ENCODE peak calls at places on chromosomes 7 and 10, in ten cellular contexts. N is HS-5; R is GM12891; Q is activated T-helper 9 cell treated with anti-CD3 and anti-CD28 coated beads, Interleukin-2, amount 50 U/mL, for 16 hours; O is stimulated activated CD4-positive, alpha-beta T cell treated with anti-CD3 and anti-CD28 coated beads, Interleukin-1b, Interleukin-23, amount 100 ng/mL, for 4 hours; E is NT2/D1; Z is AG10803; T is MM.1S; X is small intestine; H is upper lobe of right lung. I is an unnamed sample.

GRCh38 chr7:127107601-127108007 is 145.1 kb downstream of the GRM8 start:
- DNase-seq in N (peak), H (no peak), R (no peak), Z (peak), O (peak), T (peak), Q (no peak), X (peak), E (peak), I (peak)

GRCh38 chr10:70906953-70907618 is 18.7 kb upstream of the PCBD1 start:
- DNase-seq in E (no peak), H (peak), O (no peak), N (no peak), X (peak), T (no peak), R (no peak), Q (no peak), Z (no peak), I (no peak)

GRCh38 chr7:158505683-158506082 is 81.9 kb downstream of the PTPRN2 start:
- DNase-seq in Q (no peak), H (no peak), O (no peak), X (no peak), N (no peak), E (no peak), R (no peak), T (no peak), Z (no peak), I (no peak)

GRCh38 chr10:34078017-34078416 is 737.1 kb downstream of the PARD3 start:
- DNase-seq in N (no peak), E (no peak), T (no peak), O (no peak), X (no peak), R (no peak), Z (no peak), H (no peak), Q (no peak), I (no peak)

GRCh38 chr7:80884511-80885195 is 34.2 kb downstream of the SEMA3C start:
- DNase-seq in N (no peak), Q (no peak), T (no peak), O (no peak), Z (peak), X (peak), H (no peak), R (no peak), E (no peak), I (no peak)

GRCh38 chr10:91389636-91390512 is 20.3 kb upstream of the HECTD2 start:
- DNase-seq in T (peak), N (no peak), Z (peak), X (peak), Q (no peak), O (no peak), R (no peak), H (no peak), E (no peak), I (no peak)

GRCh38 chr7:40673285-40673684 is 538.5 kb downstream of the SUGCT start:
- DNase-seq in E (no peak), N (peak), H (no peak), T (peak), Z (peak), R (no peak), O (no peak), Q (no peak), X (no peak), I (no peak)

GRCh38 chr10:103740683-103741082 is 114.7 kb downstream of the SH3PXD2A start:
- DNase-seq in Z (no peak), E (no peak), R (no peak), H (no peak), X (no peak), O (no peak), N (no peak), Q (no peak), T (no peak), I (no peak)

GRCh38 chr10:11178606-11179221 is 161.0 kb downstream of the CELF2 start:
- DNase-seq in E (no peak), R (no peak), X (peak), Q (peak), O (peak), T (peak), H (no peak), N (no peak), Z (peak), I (peak)

I was measured in NK-92 treated with Interleukin-12 subunit alpha and Interleukin-12 subunit beta, amount 100 ng/mL, for 24 hours.